ENCODE peak calls at places on chromosome 1, in nine cellular contexts. O is AG08396; V is testis; C is posterior vena cava; U is upper lobe of right lung; P is glutamatergic neuron; W is effector memory CD8-positive, alpha-beta T cell; E is heart left ventricle; G is Right ventricle myocardium superior. N is an unnamed sample.

GRCh38 chr1:71753746-71754145 is 528.6 kb downstream of the NEGR1 start:
- DNase-seq in P (no peak), E (no peak), G (no peak), U (no peak), V (no peak), W (no peak), O (no peak), C (no peak), N (no peak)

GRCh38 chr1:188594542-188595235 is 1765.9 kb downstream of the PLA2G4A start:
- DNase-seq in E (no peak), G (no peak), W (no peak), U (no peak), V (peak; percentile 18), P (no peak), O (no peak), C (no peak), N (no peak)

GRCh38 chr1:23103001-23103879 is 65.4 kb downstream of the LUZP1 start:
- DNase-seq in O (no peak), G (no peak), P (no peak), C (no peak), V (no peak), E (no peak), W (peak; percentile 31), U (no peak), N (no peak)

GRCh38 chr1:154716012-154716411 is 108.0 kb upstream of the ADAR start:
- DNase-seq in P (no peak), U (no peak), E (no peak), G (no peak), W (peak; percentile 38), C (no peak), V (no peak), O (no peak), N (peak; percentile 53)

GRCh38 chr1:5705751-5706150 is 286.5 kb downstream of the NPHP4 start:
- DNase-seq in E (no peak), V (no peak), G (no peak), U (no peak), W (no peak), O (no peak), P (no peak), C (no peak), N (no peak)

GRCh38 chr1:167452483-167452882 is 65.8 kb downstream of the CD247 start:
- DNase-seq in C (no peak), W (no peak), P (no peak), U (no peak), O (no peak), E (no peak), G (no peak), V (no peak), N (no peak)

GRCh38 chr1:201229095-201229494 is 38.5 kb downstream of the IGFN1 start:
- DNase-seq in O (no peak), P (peak; percentile 7), G (no peak), C (peak; percentile 34), U (peak; percentile 37), W (no peak), E (no peak), V (no peak), N (peak; percentile 5)

GRCh38 chr1:153790996-153791855 is 16.0 kb downstream of the SLC27A3 start:
- DNase-seq in V (no peak), G (peak; percentile 68), P (no peak), E (no peak), W (no peak), U (no peak), C (peak; percentile 84), O (peak; percentile 89), N (peak; percentile 79)

GRCh38 chr1:206971029-206971655 is 882 bp upstream of the FCAMR start:
- DNase-seq in C (no peak), O (no peak), P (no peak), W (no peak), V (no peak), U (no peak), G (no peak), E (no peak), N (no peak)

GRCh38 chr1:243267346-243268283 is 11.8 kb downstream of the SDCCAG8 start:
- DNase-seq in V (no peak), P (no peak), G (peak; percentile 58), O (no peak), U (peak; percentile 87), C (no peak), E (no peak), W (no peak), N (no peak)

GRCh38 chr1:17538428-17539130 is 919 bp upstream of the ARHGEF10L start:
- DNase-seq in V (peak; percentile 59), G (no peak), U (no peak), W (no peak), O (no peak), C (no peak), E (no peak), P (peak; percentile 84), N (no peak)

GRCh38 chr1:15153184-15153841 is at the start of gene TMEM51:
- DNase-seq in V (peak; percentile 61), G (peak; percentile 83), C (peak; percentile 84), O (peak; percentile 80), P (peak; percentile 89), E (peak; percentile 78), W (no peak), U (peak; percentile 90), N (peak; percentile 68)

GRCh38 chr1:3471356-3472087 is 17.1 kb downstream of the ARHGEF16 start:
- DNase-seq in C (peak; percentile 80), V (peak; percentile 70), P (peak; percentile 71), E (peak; percentile 57), O (peak; percentile 72), W (no peak), G (peak; percentile 72), U (no peak), N (no peak)

GRCh38 chr1:32291145-32291707 is 657 bp upstream of the HDAC1 start:
- DNase-seq in U (no peak), V (no peak), P (no peak), G (no peak), O (peak; percentile 36), C (no peak), W (no peak), E (no peak), N (peak; percentile 36)

GRCh38 chr1:21944261-21945074 is 7.4 kb upstream of the HSPG2 start:
- DNase-seq in P (no peak), U (no peak), G (no peak), V (no peak), E (no peak), O (no peak), C (no peak), W (no peak), N (peak; percentile 34)

GRCh38 chr1:178310685-178311105 is 186.1 kb downstream of the CLEC20A start:
- DNase-seq in V (no peak), U (no peak), P (no peak), O (peak; percentile 63), C (no peak), G (no peak), W (no peak), E (no peak), N (peak; percentile 62)

GRCh38 chr1:162165528-162165927 is 96.0 kb downstream of the NOS1AP start:
- DNase-seq in E (no peak), V (no peak), P (no peak), O (no peak), G (no peak), C (no peak), W (no peak), U (no peak), N (no peak)

GRCh38 chr1:77824083-77824482 is 44.6 kb downstream of the MIGA1 start:
- DNase-seq in O (no peak), E (no peak), P (no peak), C (no peak), W (no peak), G (no peak), V (no peak), U (no peak), N (peak; percentile 24)

GRCh38 chr1:234978397-234979291 is 150.0 kb downstream of the TOMM20 start:
- DNase-seq in P (no peak), W (peak; percentile 24), G (peak; percentile 71), O (no peak), C (peak; percentile 86), U (peak; percentile 80), E (peak; percentile 56), V (peak; percentile 74), N (no peak)

GRCh38 chr1:78079580-78079979 is 33.8 kb downstream of the GIPC2 start:
- DNase-seq in P (no peak), E (no peak), C (no peak), V (no peak), W (no peak), G (no peak), U (no peak), O (no peak), N (no peak)

GRCh38 chr1:36096500-36097412 is 8.1 kb downstream of the ADPRS start:
- DNase-seq in C (no peak), U (no peak), P (peak; percentile 55), W (no peak), O (no peak), V (peak; percentile 39), G (no peak), E (no peak), N (no peak)

GRCh38 chr1:233790662-233791371 is 113.7 kb upstream of the SLC35F3 start:
- DNase-seq in G (no peak), C (no peak), U (no peak), W (peak; percentile 8), P (no peak), E (peak; percentile 18), O (peak; percentile 50), V (peak; percentile 46), N (peak; percentile 84)

GRCh38 chr1:116119876-116120275 is 8.7 kb downstream of the MAB21L3 start:
- DNase-seq in G (no peak), O (no peak), U (no peak), P (no peak), W (no peak), C (no peak), E (no peak), V (no peak), N (no peak)

GRCh38 chr1:204294371-204294770 is 65.4 kb downstream of the PLEKHA6 start:
- DNase-seq in E (peak; percentile 56), W (no peak), C (peak; percentile 87), V (peak; percentile 67), U (no peak), O (peak; percentile 77), P (no peak), G (peak; percentile 69), N (peak; percentile 89)

GRCh38 chr1:91012196-91012595 is 9.6 kb downstream of the ZNF644 start:
- DNase-seq in W (no peak), G (no peak), U (no peak), P (no peak), V (no peak), O (no peak), E (no peak), C (no peak), N (no peak)

GRCh38 chr1:243397613-243398321 is 141.9 kb downstream of the SDCCAG8 start:
- DNase-seq in U (no peak), O (no peak), G (no peak), V (no peak), C (no peak), E (no peak), W (no peak), P (no peak), N (no peak)

GRCh38 chr1:36523850-36524249 is 41.1 kb upstream of the CSF3R start:
- DNase-seq in G (no peak), U (no peak), C (no peak), W (no peak), O (no peak), V (no peak), P (no peak), E (no peak), N (no peak)

GRCh38 chr1:195591917-195592672 is 1016.1 kb downstream of the KCNT2 start:
- DNase-seq in E (no peak), C (no peak), W (no peak), G (no peak), V (no peak), O (peak; percentile 9), P (no peak), U (no peak), N (peak; percentile 24)

GRCh38 chr1:208183977-208184901 is 59.9 kb downstream of the PLXNA2 start:
- DNase-seq in E (no peak), O (peak; percentile 59), U (no peak), G (peak; percentile 57), P (no peak), V (no peak), C (peak; percentile 85), W (no peak), N (peak; percentile 94)

GRCh38 chr1:210236840-210237409 is 4.3 kb downstream of the SERTAD4 start:
- DNase-seq in P (no peak), E (peak; percentile 70), V (no peak), W (no peak), O (peak; percentile 40), C (peak; percentile 84), G (peak; percentile 82), U (no peak), N (peak; percentile 34)

GRCh38 chr1:13888351-13888996 is 188.5 kb downstream of the PRDM2 start:
- DNase-seq in O (no peak), U (no peak), G (no peak), W (no peak), V (no peak), P (no peak), E (no peak), C (no peak), N (no peak)